ENCODE peak calls at places on chromosome 16, in five cellular contexts. J is mammary epithelial cell, O is neuronal stem cell, T is GM23248, Y is HCT116. X is an unnamed sample.

GRCh38 chr16:86286991-86287640 is 223.2 kb upstream of the FOXF1 start:
- DNase-seq in O (no peak), T (no peak), J (no peak), Y (no peak), X (no peak)

GRCh38 chr16:12126091-12126806 is 149.7 kb downstream of the SNX29 start:
- DNase-seq in J (peak; percentile 59), T (no peak), O (no peak), Y (no peak), X (peak; percentile 21)

GRCh38 chr16:48011888-48012658 is 143.7 kb downstream of the ABCC12 start:
- DNase-seq in Y (no peak), T (no peak), J (no peak), O (no peak), X (no peak)

GRCh38 chr16:85554791-85555548 is 58.2 kb upstream of the GSE1 start:
- DNase-seq in J (peak; percentile 46), T (peak; percentile 85), O (no peak), Y (no peak), X (no peak)

GRCh38 chr16:17232487-17232886 is 238.3 kb downstream of the XYLT1 start:
- DNase-seq in O (no peak), Y (no peak), J (no peak), T (no peak), X (no peak)

GRCh38 chr16:86578056-86578455 is 293 bp upstream of the FOXL1 start:
- DNase-seq in J (no peak), Y (no peak), O (no peak), T (peak; percentile 78), X (no peak)

GRCh38 chr16:85600078-85600477 is 13.0 kb upstream of the GSE1 start:
- DNase-seq in T (no peak), Y (no peak), O (no peak), J (no peak), X (no peak)

GRCh38 chr16:66130296-66130910 is 236.1 kb upstream of the CDH5 start:
- DNase-seq in O (no peak), T (peak; percentile 75), Y (no peak), J (no peak), X (no peak)

GRCh38 chr16:64534180-64534780 is 587.6 kb downstream of the CDH11 start:
- DNase-seq in Y (no peak), T (peak; percentile 2), J (no peak), O (no peak), X (no peak)

GRCh38 chr16:2768403-2769089 is 8.5 kb downstream of the ELOB start:
- DNase-seq in Y (no peak), J (peak; percentile 22), T (no peak), O (no peak), X (no peak)

GRCh38 chr16:78364501-78364900 is 265.0 kb downstream of the WWOX start:
- DNase-seq in Y (no peak), J (no peak), T (no peak), O (no peak), X (no peak)

GRCh38 chr16:66387817-66388332 is 21.4 kb downstream of the CDH5 start:
- DNase-seq in T (no peak), Y (no peak), J (no peak), O (no peak), X (no peak)

GRCh38 chr16:78504391-78504945 is 405.0 kb downstream of the WWOX start:
- DNase-seq in J (no peak), T (peak; percentile 39), Y (no peak), O (no peak), X (no peak)

GRCh38 chr16:86823895-86824671 is 245.7 kb downstream of the FOXL1 start:
- DNase-seq in J (peak; percentile 96), Y (no peak), O (no peak), T (peak; percentile 20), X (no peak)

GRCh38 chr16:66298006-66298405 is 68.5 kb upstream of the CDH5 start:
- DNase-seq in O (no peak), T (no peak), Y (no peak), J (no peak), X (no peak)

GRCh38 chr16:56742030-56742984 is 12.4 kb downstream of the NUP93 start:
- DNase-seq in T (peak; percentile 91), Y (peak; percentile 22), O (no peak), J (peak; percentile 79), X (peak; percentile 33)

GRCh38 chr16:4323845-4324478 is 8.1 kb downstream of the GLIS2 start:
- DNase-seq in Y (no peak), J (no peak), T (peak; percentile 70), O (no peak), X (no peak)

GRCh38 chr16:51710930-51711563 is 560.0 kb upstream of the SALL1 start:
- DNase-seq in Y (no peak), T (no peak), J (no peak), O (no peak), X (no peak)

DNA sequence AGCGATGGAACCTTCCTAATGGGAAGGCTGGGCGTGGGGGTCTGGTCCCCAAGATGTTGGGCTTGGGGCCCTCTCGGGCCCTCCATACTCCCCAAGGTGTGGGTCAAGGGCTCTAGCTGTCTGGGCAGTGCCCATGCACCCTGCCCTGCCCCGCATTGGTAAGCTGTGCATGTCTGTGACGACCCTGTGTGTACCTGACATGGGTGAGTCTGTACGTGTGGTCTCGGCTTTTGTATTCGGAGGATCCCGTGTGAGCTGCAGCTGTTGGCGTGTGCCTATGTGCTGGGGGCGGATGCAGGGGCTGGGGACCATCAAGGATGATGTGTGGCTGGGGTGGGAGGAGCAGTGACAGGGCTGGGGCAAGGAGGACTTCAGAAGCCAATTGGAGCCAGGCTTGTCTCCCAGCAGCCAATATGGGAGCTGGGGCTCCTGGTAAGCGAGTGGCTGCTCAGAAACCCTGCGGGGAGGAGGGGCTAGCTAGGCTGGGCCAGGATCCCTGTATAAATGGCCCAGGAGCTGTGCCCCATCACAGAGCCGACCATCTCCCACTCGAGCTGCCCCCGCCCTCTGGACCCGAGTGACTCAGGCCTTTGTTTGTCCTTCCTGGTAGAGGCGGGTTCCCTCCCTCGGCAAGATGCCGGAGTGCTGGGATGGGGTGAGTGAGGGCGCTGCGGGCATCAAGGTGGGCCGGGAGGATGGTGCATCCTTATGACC is at the start of gene NDRG4:
- DNase-seq in Y (peak; percentile 83), J (peak; percentile 64), T (peak; percentile 79), O (peak; percentile 78), X (no peak)
- H2AFZ ChIP-seq in Y (no peak within 1 kb of the TSS), J (peak within 1 kb of the TSS; percentile 29), T (peak within 1 kb of the TSS; percentile 67), O (peak within 1 kb of the TSS; percentile 91), X (no peak within 1 kb of the TSS)

GRCh38 chr16:10870137-10870776 is 6.7 kb upstream of the CIITA start:
- DNase-seq in J (no peak), O (no peak), Y (no peak), T (peak; percentile 13), X (no peak)

GRCh38 chr16:10868562-10869469 is 8.2 kb upstream of the CIITA start:
- DNase-seq in T (no peak), O (no peak), J (no peak), Y (no peak), X (no peak)

GRCh38 chr16:10868089-10868488 is 8.9 kb upstream of the CIITA start:
- DNase-seq in T (no peak), O (no peak), Y (no peak), J (no peak), X (no peak)

GRCh38 chr16:10870808-10871156 is 6.2 kb upstream of the CIITA start:
- DNase-seq in T (no peak), Y (no peak), J (no peak), O (no peak), X (no peak)

GRCh38 chr16:10871157-10871991 is 5.6 kb upstream of the CIITA start:
- DNase-seq in O (no peak), T (peak; percentile 94), J (peak; percentile 84), Y (peak; percentile 41), X (no peak)
- H2AFZ ChIP-seq in O (no peak overlapping the region), T (peak overlapping the region; percentile 56), J (peak overlapping the region; percentile 32), Y (peak overlapping the region; percentile 87), X (no peak overlapping the region)

DNA sequence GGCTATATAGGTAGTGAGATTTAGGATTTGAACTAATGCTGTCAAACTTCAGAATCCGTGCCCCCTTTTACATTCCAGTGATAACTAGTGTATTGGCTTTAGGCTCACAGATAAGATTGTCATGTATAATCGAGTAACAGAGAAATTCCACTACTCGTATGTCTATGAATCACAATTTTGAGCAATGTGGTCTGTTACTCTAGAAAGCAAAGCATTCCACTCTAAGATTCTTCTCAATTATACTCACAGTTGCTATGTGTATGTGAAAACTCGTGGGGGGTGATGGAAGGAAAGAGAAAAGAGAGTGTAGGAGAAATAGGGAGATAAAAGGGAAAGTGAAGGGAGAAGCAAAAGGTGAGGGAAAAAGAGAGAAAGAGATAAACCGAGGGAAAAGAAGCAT is 1175.1 kb upstream of the GOT2 start:
- DNase-seq in J (no peak), O (no peak), Y (no peak), T (peak; percentile 8), X (no peak)
- H2AFZ ChIP-seq in J (no peak overlapping the region), O (no peak overlapping the region), Y (no peak overlapping the region), T (no peak overlapping the region), X (no peak overlapping the region)

GRCh38 chr16:30744146-30744545 is 4.1 kb upstream of the PHKG2 start:
- DNase-seq in J (no peak), Y (no peak), O (no peak), T (no peak), X (no peak)

GRCh38 chr16:30743690-30744089 is 4.5 kb upstream of the PHKG2 start:
- DNase-seq in Y (no peak), J (no peak), T (no peak), O (no peak), X (no peak)

GRCh38 chr16:30738984-30739951 is 9.0 kb upstream of the PHKG2 start:
- DNase-seq in T (no peak), O (no peak), Y (no peak), J (no peak), X (no peak)

GRCh38 chr16:30740364-30741251 is 7.6 kb upstream of the PHKG2 start:
- DNase-seq in J (peak; percentile 98), T (peak; percentile 91), O (no peak), Y (peak; percentile 87), X (peak; percentile 77)

GRCh38 chr16:30741461-30741914 is 6.7 kb upstream of the PHKG2 start:
- DNase-seq in Y (peak; percentile 68), T (peak; percentile 91), J (peak; percentile 100), O (no peak), X (peak; percentile 99)
- H2AFZ ChIP-seq in Y (no peak overlapping the region), T (no peak overlapping the region), J (no peak overlapping the region), O (no peak overlapping the region), X (no peak overlapping the region)

GRCh38 chr16:1474471-1474795 is 395 bp downstream of the CLCN7 start:
- DNase-seq in J (no peak), O (no peak), Y (no peak), T (peak; percentile 55), X (no peak)

GRCh38 chr16:1474796-1475551 is at the start of gene CLCN7:
- DNase-seq in J (peak; percentile 80), T (peak; percentile 93), O (peak; percentile 72), Y (peak; percentile 55), X (peak; percentile 30)

GRCh38 chr16:1472974-1473373 is 1.9 kb downstream of the CLCN7 start:
- DNase-seq in T (no peak), O (no peak), Y (no peak), J (no peak), X (no peak)

GRCh38 chr16:1475552-1476114 is 805 bp upstream of the CLCN7 start:
- DNase-seq in T (no peak), Y (no peak), J (no peak), O (no peak), X (no peak)

DNA sequence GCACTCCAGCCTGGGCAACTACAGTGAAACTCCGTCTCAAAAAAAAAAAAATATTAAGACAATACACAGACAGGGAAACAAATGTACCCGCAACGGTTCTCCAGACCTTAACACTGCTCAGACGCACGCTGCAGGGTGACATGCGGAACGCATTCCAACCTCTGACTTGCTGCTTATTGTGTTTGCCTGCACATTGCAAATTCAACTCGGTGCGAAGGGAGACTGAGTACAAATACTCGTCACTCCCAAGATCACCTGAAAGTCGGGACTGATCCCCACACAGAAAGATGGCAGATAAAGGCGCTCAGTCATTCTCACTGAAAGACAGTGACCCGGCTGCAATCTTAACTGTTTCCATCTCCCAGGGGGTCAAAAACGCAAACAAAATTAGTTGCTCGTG is 781 bp downstream of the CLCN7 start:
- DNase-seq in J (no peak), Y (no peak), O (no peak), T (peak; percentile 47), X (no peak)
- H2AFZ ChIP-seq in J (peak overlapping the region; percentile 82), Y (no peak overlapping the region), O (peak overlapping the region; percentile 97), T (peak overlapping the region; percentile 74), X (peak overlapping the region; percentile 33)

X was measured in keratinocyte.